ENCODE peak calls at places on chromosome 9, in five cellular contexts. F, K, X, U and I are unnamed samples.

GRCh38 chr9:63859475-63860215 is 1425.4 kb downstream of the FOXD4L5 start:
- DNase-seq in K (peak; percentile 30), X (no peak), F (peak; percentile 79), U (no peak), I (peak; percentile 49)

GRCh38 chr9:91847576-91847975 is 102.5 kb downstream of the ROR2 start:
- DNase-seq in K (no peak), X (no peak), F (no peak), U (no peak), I (no peak)

GRCh38 chr9:129610473-129611301 is 10.2 kb downstream of the C9orf50 start:
- DNase-seq in U (no peak), F (peak; percentile 77), K (peak; percentile 88), X (peak; percentile 94), I (peak; percentile 48)

GRCh38 chr9:92425578-92425977 is 1.3 kb upstream of the OMD start:
- DNase-seq in K (no peak), U (no peak), F (no peak), X (no peak), I (no peak)

GRCh38 chr9:34611251-34611810 is 566 bp downstream of the RPP25L start:
- DNase-seq in F (peak; percentile 17), U (no peak), X (no peak), K (no peak), I (no peak)

GRCh38 chr9:114285166-114285867 is 37.6 kb upstream of the ORM1 start:
- DNase-seq in K (no peak), F (peak; percentile 23), X (peak; percentile 11), U (no peak), I (no peak)

GRCh38 chr9:36867672-36868471 is 166.2 kb downstream of the PAX5 start:
- DNase-seq in U (no peak), K (no peak), X (no peak), F (no peak), I (peak; percentile 98)

GRCh38 chr9:116154976-116155699 is 1.5 kb downstream of the PAPPA start:
- DNase-seq in U (no peak), X (peak; percentile 20), F (no peak), K (no peak), I (no peak)

GRCh38 chr9:89312154-89312616 is 1.2 kb downstream of the CKS2 start:
- DNase-seq in K (no peak), X (no peak), U (no peak), F (peak; percentile 57), I (no peak)

GRCh38 chr9:111728143-111728542 is 66.6 kb downstream of the SHOC1 start:
- DNase-seq in U (no peak), F (no peak), X (no peak), K (no peak), I (no peak)

GRCh38 chr9:88011005-88011766 is 36.9 kb upstream of the CDK20 start:
- DNase-seq in F (no peak), U (no peak), X (no peak), K (peak; percentile 43), I (no peak)

GRCh38 chr9:128558431-128559310 is 6.3 kb downstream of the SPTAN1 start:
- DNase-seq in X (no peak), U (peak; percentile 97), F (peak; percentile 90), K (no peak), I (peak; percentile 53)

GRCh38 chr9:112771359-112772214 is 21.0 kb downstream of the SNX30 start:
- DNase-seq in K (no peak), U (no peak), F (no peak), X (no peak), I (no peak)

GRCh38 chr9:85007753-85008152 is 338.2 kb downstream of the NTRK2 start:
- DNase-seq in X (no peak), U (no peak), K (no peak), F (no peak), I (no peak)

GRCh38 chr9:70935856-70936255 is 185.6 kb downstream of the TRPM3 start:
- DNase-seq in K (no peak), U (no peak), F (no peak), X (no peak), I (no peak)

GRCh38 chr9:98380065-98380681 is 124.7 kb upstream of the TBC1D2 start:
- DNase-seq in F (no peak), K (no peak), U (peak; percentile 26), X (peak; percentile 31), I (no peak)

GRCh38 chr9:12698293-12698692 is 5.1 kb downstream of the TYRP1 start:
- DNase-seq in U (no peak), K (no peak), X (no peak), F (no peak), I (no peak)

GRCh38 chr9:89743216-89743575 is 138.4 kb downstream of the GADD45G start:
- DNase-seq in K (no peak), F (no peak), U (peak; percentile 36), X (no peak), I (no peak)

GRCh38 chr9:136442330-136442729 is 2.7 kb upstream of the INPP5E start:
- DNase-seq in F (no peak), K (no peak), X (no peak), U (no peak), I (no peak)

GRCh38 chr9:79257671-79258410 is 313.9 kb upstream of the TLE4 start:
- DNase-seq in U (no peak), K (no peak), X (no peak), F (no peak), I (no peak)

GRCh38 chr9:138115506-138115905 is 237.9 kb downstream of the CACNA1B start:
- DNase-seq in F (no peak), X (no peak), U (no peak), K (no peak), I (no peak)

GRCh38 chr9:109310486-109310901 is 10.4 kb downstream of the EPB41L4B start:
- DNase-seq in U (no peak), K (no peak), X (no peak), F (no peak), I (no peak)

GRCh38 chr9:118595719-118596305 is 773.4 kb downstream of the BRINP1 start:
- DNase-seq in F (no peak), U (no peak), K (peak; percentile 17), X (peak; percentile 59), I (no peak)

GRCh38 chr9:70590264-70590646 is 175.8 kb upstream of the KLF9 start:
- DNase-seq in U (no peak), K (no peak), X (no peak), F (no peak), I (no peak)

GRCh38 chr9:129102791-129103594 is 7.6 kb downstream of the CRAT start:
- DNase-seq in F (peak; percentile 82), U (no peak), X (peak; percentile 77), K (peak; percentile 85), I (peak; percentile 61)

GRCh38 chr9:124707667-124708066 is 63.4 kb downstream of the NR6A1 start:
- DNase-seq in X (no peak), U (no peak), F (peak; percentile 32), K (no peak), I (no peak)

GRCh38 chr9:25094518-25094917 is 548.8 kb upstream of the IZUMO3 start:
- DNase-seq in U (no peak), F (no peak), K (no peak), X (no peak), I (no peak)

GRCh38 chr9:77876091-77876490 is 155.5 kb downstream of the GNAQ start:
- DNase-seq in U (no peak), F (no peak), X (no peak), K (no peak), I (no peak)

GRCh38 chr9:2465921-2466460 is 155.6 kb upstream of the VLDLR start:
- DNase-seq in U (peak; percentile 84), F (no peak), K (peak; percentile 31), X (no peak), I (peak; percentile 89)

GRCh38 chr9:131274674-131275331 is 1.5 kb downstream of the FAM78A start:
- DNase-seq in X (no peak), U (no peak), F (peak; percentile 88), K (no peak), I (no peak)

GRCh38 chr9:116219686-116220085 is 66.1 kb downstream of the PAPPA start:
- DNase-seq in U (no peak), X (no peak), F (peak; percentile 44), K (no peak), I (no peak)

GRCh38 chr9:89640391-89640790 is 35.6 kb downstream of the GADD45G start:
- DNase-seq in F (no peak), K (no peak), X (no peak), U (no peak), I (no peak)

GRCh38 chr9:17402309-17402708 is 176.6 kb upstream of the SH3GL2 start:
- DNase-seq in U (no peak), X (no peak), F (no peak), K (no peak), I (peak; percentile 19)

GRCh38 chr9:77020438-77021264 is 1.2 kb downstream of the FOXB2 start:
- DNase-seq in F (no peak), K (no peak), X (no peak), U (no peak), I (no peak)

DNA sequence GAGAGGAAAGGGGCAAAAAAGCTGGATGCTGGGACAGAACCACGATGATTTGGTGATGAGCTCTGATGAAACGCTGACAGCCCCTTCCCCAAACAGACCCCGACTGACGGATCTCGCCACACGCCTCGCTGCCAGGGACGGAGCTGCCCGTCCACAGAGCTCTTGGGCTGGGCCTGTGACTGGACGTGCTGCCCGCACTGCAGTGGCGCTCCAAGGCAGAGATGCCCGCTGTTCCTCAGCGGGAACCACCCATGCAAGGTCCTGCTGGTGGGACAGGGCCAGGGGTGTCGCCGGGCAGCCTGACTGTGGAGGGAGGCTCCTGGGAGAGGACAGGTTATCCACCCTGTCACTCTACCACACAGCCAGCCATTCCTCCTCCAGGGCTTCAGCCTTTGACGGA is 66.0 kb upstream of the SARDH start:
- DNase-seq in F (no peak), K (no peak), X (no peak), U (no peak), I (no peak)
- TF ChIP-seq ESRRA in F (no peak), K (no peak), X (no peak), U (no peak), I (no peak)

GRCh38 chr9:38036359-38037084 is 32.5 kb downstream of the SHB start:
- DNase-seq in K (peak; percentile 38), X (no peak), U (no peak), F (peak; percentile 77), I (no peak)
- TF ChIP-seq ESRRA in K (no peak), X (no peak), U (no peak), F (peak; percentile 85), I (peak; percentile 9)

DNA sequence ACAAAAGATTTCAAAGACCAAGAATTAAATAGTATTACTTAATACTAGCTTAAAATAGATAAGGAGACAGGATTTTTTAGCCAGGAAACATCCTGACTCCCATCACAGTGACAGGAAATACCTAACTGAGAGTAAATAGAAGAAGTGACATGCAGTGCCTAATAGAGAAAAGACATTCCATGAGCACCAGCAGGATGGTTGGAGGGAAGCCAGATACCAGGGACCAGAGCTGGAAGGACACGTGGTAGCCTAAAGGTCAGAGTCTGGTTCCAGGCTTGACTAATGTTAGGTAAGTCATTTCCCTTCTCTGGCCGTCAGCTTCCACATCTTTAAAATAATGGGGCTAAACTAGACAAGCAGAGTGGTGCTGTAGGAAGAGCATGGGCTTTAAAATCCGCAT is 41.6 kb downstream of the CDK5RAP2 start:
- DNase-seq in U (no peak), F (no peak), X (no peak), K (no peak), I (peak; percentile 95)
- TF ChIP-seq ESRRA in U (no peak), F (no peak), X (no peak), K (no peak), I (peak; percentile 62)

DNA sequence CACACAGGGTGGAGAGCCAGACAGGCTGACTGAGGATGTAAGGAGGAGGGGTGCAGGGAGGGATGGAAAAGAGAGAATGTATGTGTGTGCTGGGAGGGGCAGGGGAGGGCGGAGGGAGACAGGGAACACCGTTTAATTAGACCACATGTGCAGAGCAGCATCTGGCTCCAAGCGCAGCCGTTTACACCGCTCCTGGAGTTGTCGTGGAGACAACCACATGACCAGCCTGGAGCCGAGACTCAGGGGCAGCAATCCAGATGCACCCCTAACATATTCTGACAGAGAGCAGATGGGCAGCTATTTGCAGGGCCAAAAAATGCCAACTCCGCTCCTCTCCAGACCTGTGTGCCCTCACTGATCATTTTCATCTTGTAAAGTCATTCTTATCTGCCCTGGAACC is 117.2 kb downstream of the CRB2 start:
- DNase-seq in K (no peak), U (no peak), F (no peak), X (no peak), I (no peak)
- TF ChIP-seq ESRRA in K (no peak), U (no peak), F (no peak), X (no peak), I (no peak)